ENCODE peak calls at places on chromosomes 2 and 18, in four cellular contexts. M, E, R and A are unnamed samples.

GRCh38 chr2:220120004-220120403 is 492.6 kb downstream of the SLC4A3 start:
- DNase-seq in M (no peak), E (no peak), R (no peak), A (no peak)

GRCh38 chr2:102048465-102048864 is 56.7 kb downstream of the IL1R2 start:
- DNase-seq in M (no peak), E (no peak), R (no peak), A (no peak)

GRCh38 chr18:48792611-48793368 is 158.0 kb downstream of the SMAD7 start:
- DNase-seq in M (no peak), E (no peak), R (no peak), A (no peak)

GRCh38 chr18:46250084-46250811 is 146.1 kb downstream of the HAUS1 start:
- DNase-seq in M (peak; percentile 85), E (peak; percentile 21), R (peak; percentile 84), A (peak; percentile 41)

GRCh38 chr18:2050702-2051201 is 520.6 kb downstream of the METTL4 start:
- DNase-seq in M (no peak), E (no peak), R (no peak), A (no peak)

GRCh38 chr2:54903736-54904554 is 146.3 kb downstream of the RTN4 start:
- DNase-seq in M (no peak), E (peak; percentile 5), R (no peak), A (peak; percentile 5)

GRCh38 chr2:176638167-176639015 is 369.1 kb downstream of the MTX2 start:
- DNase-seq in M (no peak), E (peak; percentile 4), R (peak; percentile 83), A (peak; percentile 54)

GRCh38 chr2:112034924-112035323 is 20.1 kb upstream of the TMEM87B start:
- DNase-seq in M (no peak), E (no peak), R (no peak), A (no peak)

GRCh38 chr2:208033701-208034502 is 8.6 kb upstream of the PLEKHM3 start:
- DNase-seq in M (peak; percentile 25), E (no peak), R (peak; percentile 62), A (peak; percentile 22)

GRCh38 chr18:13067124-13067523 is 76.0 kb downstream of the CEP192 start:
- DNase-seq in M (no peak), E (no peak), R (no peak), A (no peak)

GRCh38 chr2:197705912-197706838 is 1.0 kb downstream of the MARS2 start:
- DNase-seq in M (peak; percentile 74), E (no peak), R (no peak), A (peak; percentile 2)

GRCh38 chr18:70074091-70074490 is 126.4 kb upstream of the CD226 start:
- DNase-seq in M (no peak), E (no peak), R (no peak), A (no peak)

GRCh38 chr2:173680574-173680973 is 284.6 kb downstream of the SP3 start:
- DNase-seq in M (no peak), E (no peak), R (no peak), A (no peak)

GRCh38 chr2:69032336-69032735 is 19.4 kb downstream of the ANTXR1 start:
- DNase-seq in M (no peak), E (no peak), R (no peak), A (no peak)

GRCh38 chr2:24924266-24924665 is 4.2 kb upstream of the ADCY3 start:
- DNase-seq in M (no peak), E (no peak), R (no peak), A (no peak)

GRCh38 chr18:59325965-59326364 is 7.5 kb upstream of the CPLX4 start:
- DNase-seq in M (no peak), E (no peak), R (no peak), A (no peak)

GRCh38 chr2:46306320-46306719 is 9.1 kb downstream of the EPAS1 start:
- DNase-seq in M (no peak), E (no peak), R (no peak), A (no peak)

GRCh38 chr2:55779459-55780421 is 86.1 kb upstream of the PNPT1 start:
- DNase-seq in M (no peak), E (no peak), R (no peak), A (no peak)